ENCODE peak calls at places on chromosomes 16 and 17, in eight cellular contexts. One of them, this sample, is unnamed.

GRCh38 chr17:17757391-17757791 is 76.1 kb downstream of the RAI1 start:
- DNase-seq in ovary: no peak
- DNase-seq in bronchial epithelial cell: no peak
- DNase-seq in IMR-90: no peak
- DNase-seq in adrenal gland: no peak
- DNase-seq in pancreas: no peak
- DNase-seq in uterus: no peak
- DNase-seq in choroid plexus epithelial cell: no peak
- DNase-seq in this sample: no peak

GRCh38 chr16:4664538-4665418 is 28.6 kb upstream of the NUDT16L1 start:
- DNase-seq in ovary: no peak
- DNase-seq in bronchial epithelial cell: peak; percentile 57
- DNase-seq in IMR-90: no peak
- DNase-seq in adrenal gland: no peak
- DNase-seq in pancreas: no peak
- DNase-seq in uterus: peak; percentile 53
- DNase-seq in choroid plexus epithelial cell: no peak
- DNase-seq in this sample: peak; percentile 48

GRCh38 chr16:11964761-11965539 is at the start of gene TNFRSF17:
- DNase-seq in ovary: no peak
- DNase-seq in bronchial epithelial cell: no peak
- DNase-seq in IMR-90: peak; percentile 37
- DNase-seq in adrenal gland: no peak
- DNase-seq in pancreas: no peak
- DNase-seq in uterus: no peak
- DNase-seq in choroid plexus epithelial cell: peak; percentile 30
- DNase-seq in this sample: peak; percentile 28

GRCh38 chr17:78376161-78376560 is 2.3 kb upstream of the PGS1 start:
- DNase-seq in ovary: no peak
- DNase-seq in bronchial epithelial cell: no peak
- DNase-seq in IMR-90: no peak
- DNase-seq in adrenal gland: no peak
- DNase-seq in pancreas: no peak
- DNase-seq in uterus: no peak
- DNase-seq in choroid plexus epithelial cell: no peak
- DNase-seq in this sample: no peak

GRCh38 chr16:86930001-86930400 is 351.7 kb downstream of the FOXL1 start:
- DNase-seq in ovary: no peak
- DNase-seq in bronchial epithelial cell: no peak
- DNase-seq in IMR-90: no peak
- DNase-seq in adrenal gland: no peak
- DNase-seq in pancreas: no peak
- DNase-seq in uterus: no peak
- DNase-seq in choroid plexus epithelial cell: no peak
- DNase-seq in this sample: no peak

GRCh38 chr17:28528329-28529011 is 22.3 kb downstream of the FOXN1 start:
- DNase-seq in ovary: no peak
- DNase-seq in bronchial epithelial cell: peak; percentile 51
- DNase-seq in IMR-90: no peak
- DNase-seq in adrenal gland: no peak
- DNase-seq in pancreas: no peak
- DNase-seq in uterus: no peak
- DNase-seq in choroid plexus epithelial cell: no peak
- DNase-seq in this sample: peak; percentile 27

GRCh38 chr16:2043980-2044451 is 3.6 kb downstream of the NTHL1 start:
- DNase-seq in ovary: no peak
- DNase-seq in bronchial epithelial cell: no peak
- DNase-seq in IMR-90: no peak
- DNase-seq in adrenal gland: peak; percentile 46
- DNase-seq in pancreas: no peak
- DNase-seq in uterus: no peak
- DNase-seq in choroid plexus epithelial cell: no peak
- DNase-seq in this sample: no peak

GRCh38 chr16:4414187-4414909 is 2.0 kb downstream of the CORO7 start:
- DNase-seq in ovary: no peak
- DNase-seq in bronchial epithelial cell: peak; percentile 47
- DNase-seq in IMR-90: no peak
- DNase-seq in adrenal gland: no peak
- DNase-seq in pancreas: no peak
- DNase-seq in uterus: no peak
- DNase-seq in choroid plexus epithelial cell: no peak
- DNase-seq in this sample: no peak

GRCh38 chr16:11190585-11191565 is 65.1 kb downstream of the SOCS1 start:
- DNase-seq in ovary: no peak
- DNase-seq in bronchial epithelial cell: peak; percentile 68
- DNase-seq in IMR-90: peak; percentile 62
- DNase-seq in adrenal gland: no peak
- DNase-seq in pancreas: no peak
- DNase-seq in uterus: no peak
- DNase-seq in choroid plexus epithelial cell: peak; percentile 17
- DNase-seq in this sample: no peak

GRCh38 chr17:17435323-17435722 is 41.5 kb upstream of the MED9 start:
- DNase-seq in ovary: no peak
- DNase-seq in bronchial epithelial cell: peak; percentile 17
- DNase-seq in IMR-90: peak; percentile 99
- DNase-seq in adrenal gland: no peak
- DNase-seq in pancreas: no peak
- DNase-seq in uterus: no peak
- DNase-seq in choroid plexus epithelial cell: peak; percentile 78
- DNase-seq in this sample: peak; percentile 97

GRCh38 chr17:11384131-11384530 is 143.1 kb downstream of the SHISA6 start:
- DNase-seq in ovary: no peak
- DNase-seq in bronchial epithelial cell: no peak
- DNase-seq in IMR-90: no peak
- DNase-seq in adrenal gland: no peak
- DNase-seq in pancreas: no peak
- DNase-seq in uterus: no peak
- DNase-seq in choroid plexus epithelial cell: no peak
- DNase-seq in this sample: no peak

GRCh38 chr16:71364306-71364705 is 5.8 kb downstream of the CALB2 start:
- DNase-seq in ovary: no peak
- DNase-seq in bronchial epithelial cell: no peak
- DNase-seq in IMR-90: no peak
- DNase-seq in adrenal gland: peak; percentile 47
- DNase-seq in pancreas: no peak
- DNase-seq in uterus: no peak
- DNase-seq in choroid plexus epithelial cell: no peak
- DNase-seq in this sample: no peak

GRCh38 chr16:85913688-85914422 is 14.9 kb downstream of the IRF8 start:
- DNase-seq in ovary: no peak
- DNase-seq in bronchial epithelial cell: no peak
- DNase-seq in IMR-90: no peak
- DNase-seq in adrenal gland: no peak
- DNase-seq in pancreas: no peak
- DNase-seq in uterus: no peak
- DNase-seq in choroid plexus epithelial cell: no peak
- DNase-seq in this sample: no peak

GRCh38 chr17:54948380-54948779 is 20.1 kb downstream of the COX11 start:
- DNase-seq in ovary: no peak
- DNase-seq in bronchial epithelial cell: peak; percentile 86
- DNase-seq in IMR-90: peak; percentile 98
- DNase-seq in adrenal gland: no peak
- DNase-seq in pancreas: no peak
- DNase-seq in uterus: no peak
- DNase-seq in choroid plexus epithelial cell: peak; percentile 98
- DNase-seq in this sample: peak; percentile 74

GRCh38 chr16:62642677-62643076 is 606.4 kb upstream of the CDH8 start:
- DNase-seq in ovary: no peak
- DNase-seq in bronchial epithelial cell: no peak
- DNase-seq in IMR-90: no peak
- DNase-seq in adrenal gland: no peak
- DNase-seq in pancreas: no peak
- DNase-seq in uterus: no peak
- DNase-seq in choroid plexus epithelial cell: no peak
- DNase-seq in this sample: no peak

GRCh38 chr16:75250809-75251279 is 580 bp downstream of the BCAR1 start:
- DNase-seq in ovary: peak; percentile 30
- DNase-seq in bronchial epithelial cell: no peak
- DNase-seq in IMR-90: no peak
- DNase-seq in adrenal gland: peak; percentile 58
- DNase-seq in pancreas: peak; percentile 71
- DNase-seq in uterus: peak; percentile 35
- DNase-seq in choroid plexus epithelial cell: no peak
- DNase-seq in this sample: no peak

GRCh38 chr17:12388206-12388605 is 277.5 kb upstream of the MYOCD start:
- DNase-seq in ovary: no peak
- DNase-seq in bronchial epithelial cell: peak; percentile 20
- DNase-seq in IMR-90: peak; percentile 91
- DNase-seq in adrenal gland: no peak
- DNase-seq in pancreas: no peak
- DNase-seq in uterus: no peak
- DNase-seq in choroid plexus epithelial cell: peak; percentile 32
- DNase-seq in this sample: peak; percentile 20

GRCh38 chr16:1071009-1071408 is 1.5 kb upstream of the SSTR5 start:
- DNase-seq in ovary: no peak
- DNase-seq in bronchial epithelial cell: no peak
- DNase-seq in IMR-90: no peak
- DNase-seq in adrenal gland: no peak
- DNase-seq in pancreas: no peak
- DNase-seq in uterus: no peak
- DNase-seq in choroid plexus epithelial cell: no peak
- DNase-seq in this sample: no peak

GRCh38 chr17:74842146-74842598 is 17.5 kb downstream of the GRIN2C start:
- DNase-seq in ovary: no peak
- DNase-seq in bronchial epithelial cell: no peak
- DNase-seq in IMR-90: no peak
- DNase-seq in adrenal gland: peak; percentile 66
- DNase-seq in pancreas: no peak
- DNase-seq in uterus: no peak
- DNase-seq in choroid plexus epithelial cell: no peak
- DNase-seq in this sample: no peak

GRCh38 chr17:79159471-79159870 is 84.8 kb downstream of the ENGASE start:
- DNase-seq in ovary: no peak
- DNase-seq in bronchial epithelial cell: no peak
- DNase-seq in IMR-90: no peak
- DNase-seq in adrenal gland: no peak
- DNase-seq in pancreas: no peak
- DNase-seq in uterus: no peak
- DNase-seq in choroid plexus epithelial cell: no peak
- DNase-seq in this sample: no peak

GRCh38 chr17:17201907-17202306 is 4.2 kb downstream of the PLD6 start:
- DNase-seq in ovary: peak; percentile 45
- DNase-seq in bronchial epithelial cell: no peak
- DNase-seq in IMR-90: no peak
- DNase-seq in adrenal gland: peak; percentile 83
- DNase-seq in pancreas: no peak
- DNase-seq in uterus: no peak
- DNase-seq in choroid plexus epithelial cell: no peak
- DNase-seq in this sample: no peak

GRCh38 chr16:70018254-70018653 is 67.1 kb downstream of the CLEC18A start:
- DNase-seq in ovary: no peak
- DNase-seq in bronchial epithelial cell: peak; percentile 44
- DNase-seq in IMR-90: peak; percentile 2
- DNase-seq in adrenal gland: no peak
- DNase-seq in pancreas: no peak
- DNase-seq in uterus: no peak
- DNase-seq in choroid plexus epithelial cell: peak; percentile 49
- DNase-seq in this sample: no peak

GRCh38 chr17:14196337-14196997 is 40.2 kb downstream of the CDRT15 start:
- DNase-seq in ovary: no peak
- DNase-seq in bronchial epithelial cell: no peak
- DNase-seq in IMR-90: no peak
- DNase-seq in adrenal gland: no peak
- DNase-seq in pancreas: no peak
- DNase-seq in uterus: no peak
- DNase-seq in choroid plexus epithelial cell: no peak
- DNase-seq in this sample: no peak
- TF ChIP-seq CTCF in ovary: no peak
- TF ChIP-seq CTCF in bronchial epithelial cell: no peak
- TF ChIP-seq CTCF in IMR-90: peak; percentile 3
- TF ChIP-seq CTCF in adrenal gland: no peak
- TF ChIP-seq CTCF in pancreas: no peak
- TF ChIP-seq CTCF in uterus: no peak
- TF ChIP-seq CTCF in choroid plexus epithelial cell: peak; percentile 20
- TF ChIP-seq CTCF in this sample: peak; percentile 22

DNA sequence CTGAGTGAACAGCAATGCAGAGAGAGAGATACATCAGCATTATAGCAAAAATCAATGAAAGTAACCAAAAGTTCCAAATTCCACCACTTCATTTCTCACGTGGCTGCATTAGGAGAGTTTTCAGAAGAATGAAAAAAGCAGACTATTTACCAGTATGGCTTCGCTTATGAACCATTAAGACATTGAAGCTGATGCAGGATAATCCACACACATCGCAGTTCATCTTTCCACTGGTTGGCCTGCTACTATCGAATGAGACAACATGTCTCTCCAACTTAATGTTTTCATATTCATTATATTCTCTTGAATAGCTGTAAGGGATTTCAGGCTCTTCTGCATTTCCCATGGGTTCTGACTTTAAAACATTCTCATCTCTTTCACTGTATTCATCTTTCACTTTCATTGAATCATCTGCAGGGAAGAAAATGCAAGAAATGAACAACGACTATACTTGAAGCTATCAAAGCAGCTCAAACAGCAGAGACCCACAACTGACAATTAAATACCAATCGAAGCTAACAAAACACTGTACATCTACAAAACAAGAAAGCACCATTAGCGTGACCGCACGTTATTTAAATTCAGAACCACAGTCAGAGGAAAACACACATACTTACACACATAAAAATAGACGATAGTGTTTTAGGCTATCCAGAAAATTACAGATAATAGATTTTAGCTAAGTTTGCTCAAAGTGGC is 54.9 kb downstream of the GRB7 start:
- DNase-seq in ovary: no peak
- DNase-seq in bronchial epithelial cell: no peak
- DNase-seq in IMR-90: no peak
- DNase-seq in adrenal gland: no peak
- DNase-seq in pancreas: no peak
- DNase-seq in uterus: no peak
- DNase-seq in choroid plexus epithelial cell: no peak
- DNase-seq in this sample: no peak
- H3K4me3 ChIP-seq in ovary: no peak overlapping the region
- H3K4me3 ChIP-seq in bronchial epithelial cell: no peak overlapping the region
- H3K4me3 ChIP-seq in IMR-90: no peak overlapping the region
- H3K4me3 ChIP-seq in adrenal gland: no peak overlapping the region
- H3K4me3 ChIP-seq in pancreas: no peak overlapping the region
- H3K4me3 ChIP-seq in uterus: no peak overlapping the region
- H3K4me3 ChIP-seq in choroid plexus epithelial cell: no peak overlapping the region
- H3K4me3 ChIP-seq in this sample: no peak overlapping the region

DNA sequence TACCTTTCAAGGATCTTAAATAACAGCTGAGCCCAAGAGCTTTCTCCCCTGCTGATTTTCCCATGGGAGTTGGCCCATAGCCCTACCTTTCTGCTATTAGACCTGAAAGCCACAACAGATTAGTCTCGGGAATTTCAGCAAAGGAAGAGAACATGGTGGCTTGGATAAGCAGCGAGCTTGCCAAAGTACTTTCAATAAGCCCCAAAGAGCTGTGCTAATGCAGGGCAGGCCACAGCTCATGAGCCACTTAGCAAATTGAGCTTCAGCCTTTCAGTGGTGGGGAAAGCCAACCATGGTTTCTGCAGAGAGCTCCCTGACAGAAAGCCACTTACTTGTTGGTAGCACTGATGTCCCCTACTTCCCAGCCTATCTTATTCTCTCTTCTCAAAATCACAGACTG is 217.8 kb upstream of the IRX5 start:
- DNase-seq in ovary: no peak
- DNase-seq in bronchial epithelial cell: no peak
- DNase-seq in IMR-90: no peak
- DNase-seq in adrenal gland: no peak
- DNase-seq in pancreas: no peak
- DNase-seq in uterus: no peak
- DNase-seq in choroid plexus epithelial cell: no peak
- DNase-seq in this sample: no peak
- TF ChIP-seq CTCF in ovary: no peak
- TF ChIP-seq CTCF in bronchial epithelial cell: no peak
- TF ChIP-seq CTCF in IMR-90: no peak
- TF ChIP-seq CTCF in adrenal gland: no peak
- TF ChIP-seq CTCF in pancreas: no peak
- TF ChIP-seq CTCF in uterus: no peak
- TF ChIP-seq CTCF in choroid plexus epithelial cell: no peak
- TF ChIP-seq CTCF in this sample: no peak

GRCh38 chr17:45224671-45225050 is 3.0 kb downstream of the FMNL1 start:
- DNase-seq in ovary: no peak
- DNase-seq in bronchial epithelial cell: no peak
- DNase-seq in IMR-90: no peak
- DNase-seq in adrenal gland: no peak
- DNase-seq in pancreas: no peak
- DNase-seq in uterus: no peak
- DNase-seq in choroid plexus epithelial cell: no peak
- DNase-seq in this sample: no peak
- H3K4me3 ChIP-seq in ovary: no peak overlapping the region
- H3K4me3 ChIP-seq in bronchial epithelial cell: no peak overlapping the region
- H3K4me3 ChIP-seq in IMR-90: no peak overlapping the region
- H3K4me3 ChIP-seq in adrenal gland: no peak overlapping the region
- H3K4me3 ChIP-seq in pancreas: no peak overlapping the region
- H3K4me3 ChIP-seq in uterus: no peak overlapping the region
- H3K4me3 ChIP-seq in choroid plexus epithelial cell: no peak overlapping the region
- H3K4me3 ChIP-seq in this sample: no peak overlapping the region

This sample was measured in fibroblast of villous mesenchyme.